ENCODE peak calls at places on chromosomes 11 and 22, in nine cellular contexts. F is ovary, G is stomach, X is body of pancreas, J is right atrium auricular region, Z is prostate gland, Y is transverse colon, U is lung, N is hepatocyte. W is an unnamed sample.

GRCh38 chr22:47710135-47710534 is 947.7 kb downstream of the TBC1D22A start:
- DNase-seq in X (no peak), N (no peak), U (no peak), Y (no peak), G (no peak), Z (no peak), F (no peak), J (no peak), W (no peak)

GRCh38 chr11:6400431-6401345 is 10.4 kb downstream of the SMPD1 start:
- DNase-seq in X (no peak), F (no peak), Z (no peak), J (no peak), Y (no peak), N (no peak), G (no peak), U (no peak), W (no peak)

GRCh38 chr22:36816635-36817428 is at the start of gene PVALB:
- DNase-seq in F (peak), X (peak), U (no peak), Z (no peak), N (peak), Y (no peak), G (no peak), J (no peak), W (peak)

GRCh38 chr11:26753738-26754504 is 32.1 kb upstream of the SLC5A12 start:
- DNase-seq in Y (peak), X (peak), U (peak), J (no peak), N (peak), Z (peak), G (peak), F (peak), W (peak)

GRCh38 chr11:8016396-8016949 is 29.3 kb downstream of the EIF3F start:
- DNase-seq in Z (no peak), X (no peak), Y (no peak), F (no peak), N (no peak), J (no peak), U (no peak), G (no peak), W (no peak)

GRCh38 chr11:22668005-22668796 is 1.8 kb downstream of the GAS2 start:
- DNase-seq in Z (no peak), Y (no peak), G (no peak), X (no peak), U (no peak), J (no peak), N (no peak), F (no peak), W (no peak)

GRCh38 chr11:124402326-124402922 is 3.6 kb upstream of the OR8B3 start:
- DNase-seq in U (peak), Z (peak), N (peak), J (peak), G (peak), X (peak), Y (peak), F (no peak), W (peak)

GRCh38 chr22:31637375-31637937 is 24.6 kb downstream of the PISD start:
- DNase-seq in Y (no peak), F (no peak), G (no peak), U (no peak), N (no peak), Z (no peak), J (no peak), X (no peak), W (no peak)

DNA sequence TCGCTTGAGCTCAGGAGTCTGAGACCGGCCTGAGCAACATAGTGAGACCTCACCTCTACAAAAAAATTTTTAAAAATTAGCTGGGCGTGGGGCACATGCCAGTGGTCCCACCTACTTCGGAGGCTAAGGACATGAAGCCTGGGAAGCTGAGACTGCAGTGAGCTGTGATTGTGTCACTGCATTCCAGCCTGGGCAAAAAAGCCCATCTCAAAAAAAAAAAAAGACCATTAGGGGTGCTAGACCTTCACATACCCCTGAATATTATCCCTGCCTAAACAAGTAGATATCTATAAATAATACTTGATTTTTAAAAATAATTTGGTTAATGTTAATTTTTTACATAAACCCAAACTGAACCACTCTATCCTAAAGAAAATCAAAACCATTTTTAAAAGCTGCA is 24.2 kb downstream of the NUP98 start:
- DNase-seq in J (no peak), Z (no peak), F (no peak), Y (no peak), N (no peak), X (no peak), G (no peak), U (no peak), W (no peak)
- TF ChIP-seq CTCF in J (no peak), Z (no peak), F (no peak), Y (no peak), N (no peak), X (no peak), G (no peak), U (no peak), W (no peak)

GRCh38 chr11:129055196-129055595 is 112.5 kb upstream of the TP53AIP1 start:
- DNase-seq in N (no peak), U (no peak), G (no peak), Y (no peak), J (no peak), X (no peak), Z (peak), F (no peak), W (no peak)
- H3K27ac ChIP-seq in N (no peak), U (no peak), G (no peak), Y (no peak), J (no peak), X (no peak), Z (no peak), F (no peak), W (no peak)

GRCh38 chr11:96579642-96580041 is 189.8 kb downstream of the JRKL start:
- DNase-seq in F (no peak), J (no peak), Z (no peak), G (no peak), N (no peak), X (no peak), U (no peak), Y (no peak), W (no peak)
- TF ChIP-seq CTCF in F (no peak), J (no peak), Z (no peak), G (no peak), N (no peak), X (no peak), U (no peak), Y (no peak), W (no peak)

DNA sequence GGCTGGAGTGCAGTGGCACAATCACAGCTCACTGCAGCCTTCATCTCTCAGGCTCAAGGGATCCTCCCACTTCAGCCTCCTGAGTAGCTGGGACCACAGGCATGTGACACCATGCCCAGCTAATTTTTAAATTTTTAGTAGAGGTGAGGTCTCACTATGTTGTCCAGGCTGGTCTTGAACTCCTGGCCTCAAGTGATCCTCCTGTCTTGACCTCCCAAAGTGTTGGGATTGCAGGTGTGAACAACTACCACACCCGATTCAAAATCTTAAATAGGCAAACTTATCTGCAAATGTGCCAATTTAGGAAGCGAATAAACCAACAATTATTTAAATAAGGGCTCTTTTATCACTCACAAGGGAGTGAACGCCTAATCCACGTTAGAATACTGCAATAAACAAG is 3.2 kb upstream of the WEE1 start:
- DNase-seq in U (no peak), Y (no peak), N (no peak), J (no peak), Z (no peak), X (no peak), G (no peak), F (no peak), W (no peak)
- H3K27ac ChIP-seq in U (peak), Y (peak), N (peak), J (peak), Z (peak), X (no peak), G (peak), F (no peak), W (peak)

GRCh38 chr22:43883012-43883661 is 8.7 kb downstream of the PNPLA5 start:
- DNase-seq in G (peak), Z (peak), F (no peak), N (peak), X (peak), Y (peak), J (no peak), U (no peak), W (peak)
- TF ChIP-seq CTCF in G (no peak), Z (peak), F (no peak), N (peak), X (peak), Y (peak), J (peak), U (no peak), W (peak)

GRCh38 chr11:120424970-120425332 is 86.6 kb upstream of the GRIK4 start:
- DNase-seq in Z (no peak), F (no peak), U (no peak), G (no peak), J (no peak), N (peak), Y (no peak), X (no peak), W (no peak)
- H3K27ac ChIP-seq in Z (no peak), F (no peak), U (no peak), G (no peak), J (no peak), N (peak), Y (peak), X (no peak), W (peak)

W was measured in RWPE1.